ENCODE peak calls at places on chromosomes 11 and 22, in five cellular contexts. Q is breast epithelium, H is spleen, K is HCT116, D is K562. Y is an unnamed sample. For H3K4me1, the result is how much of the 10 kb centered on the place peaks cover.

GRCh38 chr22:31603081-31603525 is 58.9 kb downstream of the PISD start:
- DNase-seq in Q (no peak), H (no peak), K (no peak), D (peak), Y (no peak)

GRCh38 chr11:57055780-57056179 is 67.1 kb downstream of the OR5AK2 start:
- DNase-seq in Q (no peak), H (no peak), K (no peak), D (no peak), Y (no peak)

GRCh38 chr11:94774345-94774744 is 6.2 kb downstream of the AMOTL1 start:
- DNase-seq in Q (no peak), H (no peak), K (no peak), D (no peak), Y (no peak)

GRCh38 chr11:128451651-128452470 is 135.5 kb downstream of the ETS1 start:
- DNase-seq in Q (no peak), H (peak), K (no peak), D (no peak), Y (no peak)

GRCh38 chr11:38461751-38462150 is 1863.7 kb upstream of the RAG2 start:
- DNase-seq in Q (no peak), H (no peak), K (no peak), D (no peak), Y (no peak)

GRCh38 chr22:20761536-20761935 is 12.4 kb upstream of the SERPIND1 start:
- DNase-seq in Q (no peak), H (no peak), K (no peak), D (no peak), Y (no peak)

GRCh38 chr22:40593460-40594273 is 42.9 kb downstream of the MRTFA start:
- DNase-seq in Q (no peak), H (no peak), K (no peak), D (peak), Y (no peak)

GRCh38 chr11:120912915-120913314 is 111.0 kb upstream of the TBCEL start:
- DNase-seq in Q (no peak), H (no peak), K (no peak), D (no peak), Y (no peak)

GRCh38 chr11:109795234-109795633 is 298.0 kb upstream of the ZC3H12C start:
- DNase-seq in Q (no peak), H (no peak), K (no peak), D (no peak), Y (no peak)

GRCh38 chr11:45687836-45688235 is 22.4 kb upstream of the CHST1 start:
- DNase-seq in Q (no peak), H (peak), K (no peak), D (no peak), Y (no peak)

GRCh38 chr11:131884461-131885073 is 514.2 kb downstream of the NTM start:
- DNase-seq in Q (no peak), H (no peak), K (no peak), D (no peak), Y (no peak)

GRCh38 chr11:72098741-72099140 is 4.4 kb downstream of the LAMTOR1 start:
- DNase-seq in Q (no peak), H (no peak), K (no peak), D (no peak), Y (no peak)

GRCh38 chr11:119470316-119471266 is 47.6 kb upstream of the THY1 start:
- DNase-seq in Q (no peak), H (no peak), K (no peak), D (no peak), Y (peak)

GRCh38 chr11:44268073-44268806 is 41.7 kb downstream of the ALX4 start:
- DNase-seq in Q (no peak), H (peak), K (no peak), D (peak), Y (no peak)

GRCh38 chr22:39954584-39955055 is 5.6 kb upstream of the TMA7B start:
- DNase-seq in Q (no peak), H (no peak), K (no peak), D (no peak), Y (no peak)

GRCh38 chr11:125990244-125990643 is 44.4 kb downstream of the VSIG10L2 start:
- DNase-seq in Q (no peak), H (no peak), K (no peak), D (no peak), Y (no peak)

GRCh38 chr11:16925495-16926065 is 88.6 kb downstream of the PLEKHA7 start:
- DNase-seq in Q (peak), H (peak), K (peak), D (no peak), Y (no peak)

GRCh38 chr22:45200862-45201511 is 37.3 kb downstream of the NUP50 start:
- DNase-seq in Q (no peak), H (peak), K (no peak), D (no peak), Y (no peak)

GRCh38 chr22:24039046-24039445 is 27.9 kb downstream of the CABIN1 start:
- DNase-seq in Q (no peak), H (no peak), K (no peak), D (no peak), Y (no peak)

GRCh38 chr11:41456288-41456687 is 3.2 kb downstream of the LRRC4C start:
- DNase-seq in Q (no peak), H (no peak), K (no peak), D (no peak), Y (no peak)

GRCh38 chr11:66438009-66438503 is 592 bp downstream of the MRPL11 start:
- DNase-seq in Q (no peak), H (no peak), K (no peak), D (no peak), Y (no peak)

GRCh38 chr11:104051806-104052205 is 15.4 kb downstream of the DDI1 start:
- DNase-seq in Q (no peak), H (no peak), K (no peak), D (no peak), Y (no peak)

GRCh38 chr11:36196476-36197099 is 92.6 kb downstream of the COMMD9 start:
- DNase-seq in Q (no peak), H (no peak), K (no peak), D (no peak), Y (no peak)

GRCh38 chr11:19072464-19072863 is 11.9 kb upstream of the MRGPRX2 start:
- DNase-seq in Q (no peak), H (no peak), K (no peak), D (no peak), Y (no peak)

GRCh38 chr11:31509017-31509411 is 408 bp downstream of the IMMP1L start:
- DNase-seq in Q (no peak), H (no peak), K (no peak), D (no peak), Y (no peak)

GRCh38 chr11:68021167-68021787 is 9.2 kb upstream of the NDUFS8 start:
- DNase-seq in Q (no peak), H (no peak), K (no peak), D (no peak), Y (no peak)

GRCh38 chr22:32745251-32745995 is 56.1 kb upstream of the TIMP3 start:
- DNase-seq in Q (no peak), H (no peak), K (peak), D (no peak), Y (peak)

GRCh38 chr22:16917144-16918003 is 90.6 kb downstream of the GAB4 start:
- DNase-seq in Q (peak), H (no peak), K (peak), D (peak), Y (peak)

GRCh38 chr22:38452373-38453064 is 2.5 kb downstream of the KCNJ4 start:
- DNase-seq in Q (no peak), H (no peak), K (no peak), D (no peak), Y (no peak)

GRCh38 chr11:35144103-35144741 is 5.3 kb downstream of the CD44 start:
- DNase-seq in Q (no peak), H (peak), K (no peak), D (no peak), Y (no peak)

GRCh38 chr11:3095712-3096361 is 38.6 kb upstream of the CARS1 start:
- DNase-seq in Q (peak), H (no peak), K (no peak), D (no peak), Y (peak)

GRCh38 chr11:85165819-85166218 is 461.3 kb downstream of the DLG2 start:
- DNase-seq in Q (no peak), H (no peak), K (no peak), D (no peak), Y (no peak)

GRCh38 chr11:86663741-86664140 is 8.7 kb downstream of the ME3 start:
- DNase-seq in Q (no peak), H (no peak), K (no peak), D (no peak), Y (no peak)

GRCh38 chr22:30427871-30428270 is 2.3 kb downstream of the MTFP1 start:
- DNase-seq in Q (no peak), H (no peak), K (no peak), D (no peak), Y (no peak)

GRCh38 chr11:83409891-83410290 is 123.7 kb upstream of the CCDC90B start:
- DNase-seq in Q (no peak), H (no peak), K (no peak), D (no peak), Y (no peak)

GRCh38 chr11:4643084-4643483 is 698 bp upstream of the OR51E1 start:
- DNase-seq in Q (no peak), H (no peak), K (no peak), D (no peak), Y (no peak)

GRCh38 chr22:20155330-20156041 is 4.6 kb upstream of the CCDC188 start:
- DNase-seq in Q (no peak), H (peak), K (no peak), D (no peak), Y (no peak)

GRCh38 chr11:69055598-69056516 is 7.1 kb downstream of the TPCN2 start:
- DNase-seq in Q (no peak), H (peak), K (no peak), D (no peak), Y (no peak)
- TF ChIP-seq POLR2A in Q (no peak), H (no peak), K (no peak), D (no peak), Y (no peak)

DNA sequence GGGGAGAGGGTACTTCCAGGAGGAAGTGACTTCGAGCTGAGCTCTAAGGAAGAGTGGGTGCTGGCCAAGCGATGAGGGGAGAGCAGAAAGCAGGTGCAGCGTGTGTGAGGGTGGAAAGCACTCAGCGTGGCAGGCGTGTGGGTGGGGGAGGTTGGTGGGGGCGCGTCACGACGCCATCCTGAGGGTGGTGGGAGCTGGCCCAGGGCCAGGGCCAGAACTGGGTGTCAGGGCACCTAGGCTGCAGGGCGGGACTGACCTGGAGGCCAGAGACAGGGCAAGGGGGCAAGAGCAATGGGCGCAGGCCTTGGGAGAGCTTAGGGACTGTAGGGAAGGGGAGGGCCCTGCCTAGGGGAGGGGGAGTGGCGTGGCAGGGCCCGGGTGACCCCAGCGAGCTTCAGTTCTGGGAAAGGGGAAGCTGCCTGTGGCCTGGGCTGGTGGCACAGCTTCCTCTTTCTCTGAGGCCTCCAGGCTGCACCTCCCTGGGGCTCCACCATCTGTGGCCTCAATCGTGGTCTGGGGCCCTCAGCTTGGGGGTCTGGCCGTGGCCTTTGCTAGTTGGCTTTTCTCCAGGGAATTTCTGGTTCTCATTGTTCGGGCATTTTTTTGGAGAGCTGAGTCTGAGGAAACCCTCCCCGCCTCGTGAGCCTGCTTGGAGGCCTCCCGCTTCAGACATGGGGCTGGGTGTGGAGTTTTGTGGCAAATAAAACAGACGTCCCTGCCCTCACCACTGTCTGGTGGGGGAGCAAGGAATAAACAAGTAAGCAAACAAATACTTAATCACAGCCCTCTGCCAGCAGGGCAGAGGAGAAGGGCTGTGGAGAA is 8.9 kb downstream of the RELT start:
- DNase-seq in Q (no peak), H (peak), K (no peak), D (peak), Y (no peak)
- H3K4me1 ChIP-seq in Q (under half), H (half or more), K (under half), D (under half), Y (half or more)

GRCh38 chr11:65114538-65115171 is 2.8 kb downstream of the ZNHIT2 start:
- DNase-seq in Q (no peak), H (peak), K (no peak), D (no peak), Y (no peak)
- TF ChIP-seq POLR2AphosphoS5 in Q (no peak), H (peak), K (no peak), D (no peak), Y (no peak)

GRCh38 chr11:65304613-65305012 is 10.1 kb upstream of the CDC42EP2 start:
- DNase-seq in Q (no peak), H (no peak), K (no peak), D (no peak), Y (no peak)
- TF ChIP-seq POLR2A in Q (no peak), H (no peak), K (no peak), D (peak), Y (no peak)

GRCh38 chr11:90192869-90193582 is 29.8 kb downstream of the CHORDC1 start:
- DNase-seq in Q (no peak), H (no peak), K (no peak), D (no peak), Y (no peak)

GRCh38 chr11:90189011-90189410 is 33.8 kb downstream of the CHORDC1 start:
- DNase-seq in Q (no peak), H (no peak), K (no peak), D (no peak), Y (no peak)

DNA sequence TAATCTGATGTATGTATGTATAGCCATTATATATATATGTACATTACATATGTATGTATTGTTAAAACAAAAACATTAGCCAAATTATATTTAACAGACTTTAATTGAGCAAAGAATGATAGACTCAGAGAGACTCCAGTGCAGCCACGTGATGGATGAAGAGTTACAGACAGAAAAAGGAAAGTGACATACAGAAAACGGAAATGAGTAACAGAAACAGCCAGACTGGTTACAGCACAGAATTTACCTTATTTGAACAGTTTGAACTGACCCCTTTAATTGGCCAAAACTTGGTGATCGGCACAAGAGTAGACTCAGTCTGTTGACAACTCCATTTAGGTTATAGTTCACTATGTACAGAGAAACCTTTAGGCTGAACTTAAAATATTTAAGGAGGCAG is 35.0 kb downstream of the CHORDC1 start:
- DNase-seq in Q (no peak), H (no peak), K (no peak), D (no peak), Y (no peak)
- H3K4me1 ChIP-seq in Q (under half), H (under half), K (under half), D (under half), Y (under half)

GRCh38 chr22:29394931-29395581 is 6.7 kb upstream of the AP1B1 start:
- DNase-seq in Q (peak), H (peak), K (peak), D (peak), Y (peak)
- TF ChIP-seq POLR2AphosphoS5 in Q (no peak), H (no peak), K (no peak), D (no peak), Y (no peak)

GRCh38 chr11:123302751-123303195 is 107.7 kb upstream of the CLMP start:
- DNase-seq in Q (no peak), H (no peak), K (no peak), D (no peak), Y (no peak)
- TF ChIP-seq POLR2A in Q (no peak), H (no peak), K (no peak), D (no peak), Y (no peak)

DNA sequence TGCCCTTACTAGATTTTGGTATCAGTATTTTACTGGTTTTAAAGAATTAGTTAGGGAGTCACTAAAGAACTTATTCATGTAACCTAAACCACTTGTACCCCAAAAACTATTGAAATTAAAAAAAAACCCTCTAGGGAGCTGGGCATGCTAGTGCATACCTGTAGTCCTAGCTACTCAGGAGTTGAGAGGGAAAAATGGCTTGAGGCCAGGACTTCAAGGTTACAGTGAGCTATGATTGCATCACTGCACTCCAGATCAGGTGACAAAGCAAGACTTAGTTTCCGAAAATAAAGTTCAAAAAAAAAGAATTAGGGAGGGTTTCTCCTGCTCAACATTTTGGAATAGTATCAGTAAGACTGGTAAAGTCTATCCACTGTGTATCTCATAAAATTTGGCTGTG is 364.4 kb upstream of the LUZP2 start:
- DNase-seq in Q (no peak), H (no peak), K (no peak), D (no peak), Y (no peak)
- H3K4me1 ChIP-seq in Q (under half), H (under half), K (under half), D (under half), Y (under half)

Y was measured in suprapubic skin.